ENCODE peak calls at places on chromosomes 16 and 17, in four cellular contexts. One of them, this sample, is unnamed.
A peak's percentile ranks its signal among the peaks of the same experiment; 100 is the strongest.

GRCh38 chr17:45046536-45047125 is 4.8 kb downstream of the DCAKD start:
- DNase-seq in A549: peak; percentile 45
- DNase-seq in K562: no peak
- DNase-seq in HepG2: no peak
- DNase-seq in this sample: no peak

GRCh38 chr16:85327731-85328664 is 215.7 kb upstream of the CIBAR2 start:
- DNase-seq in HepG2: no peak
- DNase-seq in K562: peak; percentile 79
- DNase-seq in A549: no peak
- DNase-seq in this sample: peak; percentile 92

GRCh38 chr16:27506771-27507170 is 42.9 kb downstream of the GTF3C1 start:
- DNase-seq in K562: no peak
- DNase-seq in HepG2: no peak
- DNase-seq in A549: no peak
- DNase-seq in this sample: no peak

GRCh38 chr17:31467502-31468256 is 76.2 kb downstream of the RAB11FIP4 start:
- DNase-seq in HepG2: peak; percentile 91
- DNase-seq in K562: no peak
- DNase-seq in A549: no peak
- DNase-seq in this sample: peak; percentile 34

GRCh38 chr17:82893779-82894178 is 54.0 kb upstream of the ZNF750 start:
- DNase-seq in A549: no peak
- DNase-seq in HepG2: no peak
- DNase-seq in K562: no peak
- DNase-seq in this sample: no peak

GRCh38 chr17:869067-869466 is 86.9 kb downstream of the MRM3 start:
- DNase-seq in A549: no peak
- DNase-seq in K562: no peak
- DNase-seq in HepG2: no peak
- DNase-seq in this sample: no peak

GRCh38 chr16:76446251-76446650 is 169.1 kb downstream of the CNTNAP4 start:
- DNase-seq in HepG2: no peak
- DNase-seq in K562: no peak
- DNase-seq in A549: no peak
- DNase-seq in this sample: no peak

GRCh38 chr16:81201267-81201666 is 37.2 kb upstream of the BCO1 start:
- DNase-seq in A549: no peak
- DNase-seq in HepG2: no peak
- DNase-seq in K562: no peak
- DNase-seq in this sample: no peak

GRCh38 chr16:12741176-12741575 is 62.5 kb downstream of the CPPED1 start:
- DNase-seq in HepG2: no peak
- DNase-seq in A549: no peak
- DNase-seq in K562: no peak
- DNase-seq in this sample: no peak

GRCh38 chr16:2486645-2487516 is 12.0 kb downstream of the TBC1D24 start:
- DNase-seq in A549: no peak
- DNase-seq in K562: no peak
- DNase-seq in HepG2: no peak
- DNase-seq in this sample: no peak

GRCh38 chr17:7354262-7354781 is 634 bp upstream of the TMEM95 start:
- DNase-seq in K562: no peak
- DNase-seq in A549: no peak
- DNase-seq in HepG2: no peak
- DNase-seq in this sample: no peak

GRCh38 chr16:22813223-22813945 is 578 bp upstream of the HS3ST2 start:
- DNase-seq in A549: no peak
- DNase-seq in HepG2: peak; percentile 28
- DNase-seq in K562: peak; percentile 47
- DNase-seq in this sample: peak; percentile 92
- TF ChIP-seq NR3C1 in A549: no peak
- TF ChIP-seq NR3C1 in HepG2: peak; percentile 75
- TF ChIP-seq NR3C1 in K562: no peak
- TF ChIP-seq NR3C1 in this sample: no peak

GRCh38 chr16:15446901-15447300 is 12.5 kb downstream of the BMERB1 start:
- DNase-seq in A549: no peak
- DNase-seq in K562: no peak
- DNase-seq in HepG2: no peak
- DNase-seq in this sample: no peak

GRCh38 chr16:15440852-15441251 is 6.5 kb downstream of the BMERB1 start:
- DNase-seq in A549: peak; percentile 58
- DNase-seq in HepG2: no peak
- DNase-seq in K562: no peak
- DNase-seq in this sample: no peak

GRCh38 chr16:15444264-15444663 is 9.9 kb downstream of the BMERB1 start:
- DNase-seq in A549: no peak
- DNase-seq in K562: no peak
- DNase-seq in HepG2: no peak
- DNase-seq in this sample: no peak

GRCh38 chr16:15445450-15445849 is 11.1 kb downstream of the BMERB1 start:
- DNase-seq in A549: no peak
- DNase-seq in K562: no peak
- DNase-seq in HepG2: no peak
- DNase-seq in this sample: no peak

DNA sequence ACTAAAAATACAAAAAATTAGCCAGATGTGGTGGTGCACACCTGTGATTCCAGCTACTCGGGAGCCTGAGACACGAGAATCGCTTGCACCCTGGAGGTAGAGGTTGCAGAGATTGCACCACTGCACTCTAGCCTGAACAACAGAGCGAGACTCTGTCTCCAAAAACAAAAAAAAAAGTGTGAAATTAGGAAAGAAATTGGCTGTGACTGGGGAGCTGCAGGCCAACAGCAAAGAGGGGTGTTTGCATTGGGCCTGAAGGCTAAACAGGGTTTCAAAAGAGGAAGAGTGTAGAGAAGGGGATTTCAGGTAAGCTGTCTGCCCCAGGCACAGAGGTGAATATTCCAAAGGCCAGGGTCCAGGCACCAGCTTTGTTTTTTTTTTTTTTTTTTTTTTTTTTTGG is 9.4 kb downstream of the BMERB1 start:
- DNase-seq in HepG2: peak; percentile 46
- DNase-seq in K562: no peak
- DNase-seq in A549: no peak
- DNase-seq in this sample: no peak
- TF ChIP-seq HMGXB4 in HepG2: no peak
- TF ChIP-seq HMGXB4 in K562: no peak
- TF ChIP-seq HMGXB4 in A549: no peak
- TF ChIP-seq HMGXB4 in this sample: no peak

GRCh38 chr16:48608871-48609452 is 1.0 kb downstream of the N4BP1 start:
- DNase-seq in A549: no peak
- DNase-seq in K562: no peak
- DNase-seq in HepG2: no peak
- DNase-seq in this sample: no peak

GRCh38 chr16:48611329-48612137 is 1.6 kb upstream of the N4BP1 start:
- DNase-seq in HepG2: peak; percentile 79
- DNase-seq in K562: peak; percentile 24
- DNase-seq in A549: no peak
- DNase-seq in this sample: peak; percentile 21

GRCh38 chr16:48608452-48608851 is 1.5 kb downstream of the N4BP1 start:
- DNase-seq in HepG2: no peak
- DNase-seq in A549: no peak
- DNase-seq in K562: no peak
- DNase-seq in this sample: no peak

GRCh38 chr16:48607056-48607825 is 2.7 kb downstream of the N4BP1 start:
- DNase-seq in A549: no peak
- DNase-seq in HepG2: no peak
- DNase-seq in K562: no peak
- DNase-seq in this sample: no peak

DNA sequence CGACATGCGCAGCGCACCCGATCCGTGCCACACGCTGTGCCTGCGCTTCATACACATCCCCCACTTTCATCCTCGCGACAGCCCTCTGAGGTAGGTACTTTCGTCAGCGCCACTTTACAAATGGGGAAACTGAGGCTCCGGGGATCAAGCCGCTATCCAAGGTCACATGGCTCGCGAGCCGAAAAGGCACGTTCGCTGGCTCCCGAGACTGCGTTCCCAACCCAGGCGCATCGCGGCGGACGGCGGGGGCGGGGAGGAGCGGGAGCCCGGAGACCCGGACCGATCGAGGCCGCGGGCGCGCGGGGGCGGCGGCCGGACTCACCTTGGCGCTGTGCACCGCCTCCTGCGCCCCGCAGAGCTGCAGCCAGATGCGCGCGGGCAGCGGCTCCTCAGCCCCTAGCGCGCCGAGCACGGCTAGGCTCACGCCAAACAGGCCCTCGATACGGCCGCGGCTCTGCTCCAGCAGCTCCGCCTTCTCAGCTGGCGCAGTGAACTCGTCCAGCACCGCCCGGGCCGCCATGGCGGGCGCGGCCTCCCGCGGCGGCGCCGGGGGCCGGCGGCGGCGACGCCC is 442 bp downstream of the N4BP1 start:
- DNase-seq in A549: peak; percentile 48
- DNase-seq in HepG2: no peak
- DNase-seq in K562: peak; percentile 66
- DNase-seq in this sample: peak; percentile 56
- TF ChIP-seq JUN in A549: no peak
- TF ChIP-seq JUN in HepG2: no peak
- TF ChIP-seq JUN in K562: no peak
- TF ChIP-seq JUN in this sample: no peak

GRCh38 chr17:28724500-28725165 is 1.4 kb downstream of the TLCD1 start:
- DNase-seq in A549: no peak
- DNase-seq in HepG2: no peak
- DNase-seq in K562: no peak
- DNase-seq in this sample: no peak
- TF ChIP-seq NR3C1 in A549: no peak
- TF ChIP-seq NR3C1 in HepG2: no peak
- TF ChIP-seq NR3C1 in K562: no peak
- TF ChIP-seq NR3C1 in this sample: no peak

GRCh38 chr17:43399839-43400328 is 1.1 kb downstream of the ARL4D start:
- DNase-seq in K562: no peak
- DNase-seq in HepG2: no peak
- DNase-seq in A549: no peak
- DNase-seq in this sample: no peak

GRCh38 chr17:43401293-43401692 is 2.5 kb downstream of the ARL4D start:
- DNase-seq in K562: no peak
- DNase-seq in HepG2: no peak
- DNase-seq in A549: peak; percentile 81
- DNase-seq in this sample: no peak

GRCh38 chr17:43402078-43402477 is 3.3 kb downstream of the ARL4D start:
- DNase-seq in A549: no peak
- DNase-seq in HepG2: no peak
- DNase-seq in K562: no peak
- DNase-seq in this sample: no peak

GRCh38 chr17:43396491-43397060 is 2.2 kb upstream of the ARL4D start:
- DNase-seq in HepG2: no peak
- DNase-seq in A549: no peak
- DNase-seq in K562: no peak
- DNase-seq in this sample: no peak

DNA sequence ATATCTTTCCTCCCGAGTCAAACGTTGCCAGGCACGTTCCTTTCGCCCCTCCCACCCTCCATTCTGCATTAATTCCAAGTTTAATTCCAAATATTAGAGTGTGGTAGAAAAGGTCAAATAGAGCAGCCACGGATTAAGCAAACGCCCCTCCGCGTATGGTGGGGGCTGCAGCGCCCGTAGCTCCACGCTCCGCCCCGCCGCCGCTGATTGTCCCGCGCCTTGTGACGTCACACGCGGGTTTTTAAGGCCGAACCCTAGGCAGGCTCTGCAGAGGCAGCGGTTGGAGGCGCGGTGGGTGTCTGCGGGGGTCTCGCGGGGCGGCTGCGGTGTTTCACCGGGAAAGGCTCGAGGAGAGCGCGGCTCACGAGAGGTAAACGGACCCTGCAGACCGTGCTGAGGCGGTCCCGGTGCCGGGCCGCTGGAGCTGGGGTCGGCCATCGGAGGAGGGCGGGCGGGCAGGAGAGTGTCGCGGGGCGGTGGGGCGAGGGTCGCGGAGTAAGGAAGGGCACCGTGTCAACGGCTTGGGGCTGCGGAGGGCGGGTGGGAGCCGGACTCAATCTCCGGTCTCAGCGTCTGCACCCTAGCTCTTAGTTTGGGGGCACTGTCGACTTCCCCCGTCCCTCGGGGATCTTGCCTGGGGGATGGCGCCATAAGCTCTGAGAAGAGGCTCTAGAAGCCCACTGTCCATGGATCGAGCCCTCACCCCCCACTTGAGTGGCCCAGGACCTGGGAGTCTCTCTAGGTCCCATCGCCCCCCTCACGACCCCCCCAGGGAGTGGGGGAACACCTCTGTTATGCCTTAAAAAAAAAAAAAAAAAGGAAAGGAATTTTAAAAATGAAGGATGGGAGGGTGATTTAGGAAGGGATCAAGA is at the start of gene ARL4D:
- DNase-seq in A549: peak; percentile 85
- DNase-seq in K562: peak; percentile 61
- DNase-seq in HepG2: peak; percentile 77
- DNase-seq in this sample: peak; percentile 88
- TF ChIP-seq HMGXB4 in A549: no peak
- TF ChIP-seq HMGXB4 in K562: no peak
- TF ChIP-seq HMGXB4 in HepG2: peak; percentile 59
- TF ChIP-seq HMGXB4 in this sample: peak; percentile 60

GRCh38 chr17:80898706-80899105 is 92.9 kb upstream of the CHMP6 start:
- DNase-seq in K562: no peak
- DNase-seq in A549: no peak
- DNase-seq in HepG2: no peak
- DNase-seq in this sample: no peak

GRCh38 chr17:80902197-80903019 is 89.2 kb upstream of the CHMP6 start:
- DNase-seq in K562: no peak
- DNase-seq in HepG2: no peak
- DNase-seq in A549: no peak
- DNase-seq in this sample: no peak

GRCh38 chr17:80901319-80901718 is 90.3 kb upstream of the CHMP6 start:
- DNase-seq in A549: no peak
- DNase-seq in HepG2: no peak
- DNase-seq in K562: no peak
- DNase-seq in this sample: no peak

GRCh38 chr17:80903041-80903611 is 88.5 kb upstream of the CHMP6 start:
- DNase-seq in HepG2: no peak
- DNase-seq in A549: no peak
- DNase-seq in K562: no peak
- DNase-seq in this sample: no peak

DNA sequence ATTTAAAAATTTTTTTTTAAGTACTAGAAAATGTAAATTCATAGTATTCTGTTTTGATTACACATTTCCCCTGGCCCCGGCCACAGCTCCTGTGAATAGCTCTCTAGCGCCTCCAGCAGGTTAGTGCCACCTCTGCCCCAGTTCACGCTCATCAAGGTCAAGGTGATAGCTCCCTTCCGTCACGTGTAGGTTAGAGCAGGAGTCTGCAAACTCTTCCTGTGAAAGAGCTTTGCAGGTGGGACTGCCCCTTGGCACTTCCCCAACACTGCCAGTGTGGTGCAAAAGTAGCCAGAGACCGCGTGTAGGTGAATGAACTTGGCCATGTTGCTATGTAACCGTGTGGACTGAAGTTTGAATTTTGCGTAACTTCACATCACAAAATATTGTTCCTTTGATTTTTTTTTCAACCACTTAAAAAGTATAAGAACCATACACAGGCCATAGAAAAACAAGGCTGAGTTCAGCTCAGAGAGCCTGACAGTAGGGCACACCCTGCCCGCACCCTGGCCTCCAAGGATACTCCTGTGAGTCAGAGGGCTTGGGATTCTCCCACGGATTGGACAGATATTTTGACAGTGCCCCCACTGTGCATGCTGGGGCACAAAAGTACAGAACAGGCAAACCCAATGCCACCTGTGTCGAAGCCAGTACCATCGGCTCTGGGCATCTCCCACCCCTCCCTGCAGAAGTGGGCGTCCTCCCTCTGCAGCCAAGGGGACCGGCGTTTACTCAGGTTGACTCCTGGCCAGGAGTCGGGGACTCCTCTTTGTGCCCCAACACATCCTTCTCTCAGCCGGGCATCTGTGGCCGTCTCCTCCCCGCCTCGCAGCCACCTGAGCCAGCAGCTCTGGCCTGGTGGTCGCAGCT is 92.0 kb upstream of the CHMP6 start:
- DNase-seq in K562: peak; percentile 86
- DNase-seq in HepG2: peak; percentile 29
- DNase-seq in A549: peak; percentile 70
- DNase-seq in this sample: peak; percentile 85
- TF ChIP-seq JUN in K562: no peak
- TF ChIP-seq JUN in HepG2: no peak
- TF ChIP-seq JUN in A549: no peak
- TF ChIP-seq JUN in this sample: no peak

This sample was measured in WTC11.